ENCODE peak calls at places on chromosomes 1 and 21, in five cellular contexts. A, E, X, V and O are unnamed samples. For H3K36me3, the result is how much of the 10 kb centered on the place peaks cover.

GRCh38 chr1:32998009-32998555 is 33.5 kb upstream of the RNF19B start:
- DNase-seq in X (no peak), E (no peak), A (no peak), V (no peak), O (no peak)

GRCh38 chr1:184684285-184685077 is 70.2 kb downstream of the EDEM3 start:
- DNase-seq in A (no peak), E (no peak), V (no peak), X (no peak), O (no peak)

GRCh38 chr1:18234790-18235242 is 127.2 kb downstream of the IGSF21 start:
- DNase-seq in E (peak), V (no peak), X (peak), A (peak), O (no peak)

GRCh38 chr1:35573776-35574654 is 901 bp downstream of the TFAP2E start:
- DNase-seq in V (no peak), X (no peak), E (no peak), A (no peak), O (peak)

GRCh38 chr1:110237406-110238152 is 27.5 kb downstream of the KCNC4 start:
- DNase-seq in E (no peak), V (no peak), A (no peak), X (no peak), O (no peak)

GRCh38 chr1:14602131-14602530 is 3.6 kb downstream of the KAZN start:
- DNase-seq in A (no peak), X (peak), V (peak), E (peak), O (no peak)

GRCh38 chr1:17027403-17027802 is 15.7 kb upstream of the ATP13A2 start:
- DNase-seq in E (no peak), X (no peak), A (no peak), V (no peak), O (peak)

GRCh38 chr1:224626042-224626441 is 9.9 kb downstream of the CNIH3 start:
- DNase-seq in V (no peak), X (no peak), A (peak), E (no peak), O (no peak)

GRCh38 chr1:183580281-183580682 is 10.0 kb downstream of the NCF2 start:
- DNase-seq in A (no peak), X (peak), V (peak), E (no peak), O (no peak)

GRCh38 chr1:104132386-104132973 is 382.8 kb downstream of the AMY1C start:
- DNase-seq in A (peak), V (no peak), E (peak), X (no peak), O (no peak)

GRCh38 chr21:37469441-37469840 is 102.9 kb downstream of the DYRK1A start:
- DNase-seq in A (no peak), X (no peak), V (no peak), E (no peak), O (no peak)

GRCh38 chr21:27244796-27245195 is 277.9 kb upstream of the ADAMTS5 start:
- DNase-seq in E (no peak), X (no peak), V (no peak), A (no peak), O (no peak)

GRCh38 chr1:172778461-172779455 is 119.9 kb downstream of the FASLG start:
- DNase-seq in X (no peak), E (peak), A (no peak), V (no peak), O (no peak)

GRCh38 chr1:9589719-9590157 is 1.0 kb downstream of the TMEM201 start:
- DNase-seq in X (no peak), V (no peak), A (peak), E (no peak), O (no peak)

GRCh38 chr21:46125846-46126301 is 28.0 kb downstream of the COL6A2 start:
- DNase-seq in X (peak), V (peak), E (no peak), A (no peak), O (peak)

GRCh38 chr1:215023151-215023832 is 59.2 kb upstream of the KCNK2 start:
- DNase-seq in E (no peak), V (no peak), X (no peak), A (no peak), O (no peak)

GRCh38 chr21:42302794-42303193 is 12.4 kb downstream of the TFF3 start:
- DNase-seq in A (no peak), E (no peak), V (no peak), X (no peak), O (no peak)

DNA sequence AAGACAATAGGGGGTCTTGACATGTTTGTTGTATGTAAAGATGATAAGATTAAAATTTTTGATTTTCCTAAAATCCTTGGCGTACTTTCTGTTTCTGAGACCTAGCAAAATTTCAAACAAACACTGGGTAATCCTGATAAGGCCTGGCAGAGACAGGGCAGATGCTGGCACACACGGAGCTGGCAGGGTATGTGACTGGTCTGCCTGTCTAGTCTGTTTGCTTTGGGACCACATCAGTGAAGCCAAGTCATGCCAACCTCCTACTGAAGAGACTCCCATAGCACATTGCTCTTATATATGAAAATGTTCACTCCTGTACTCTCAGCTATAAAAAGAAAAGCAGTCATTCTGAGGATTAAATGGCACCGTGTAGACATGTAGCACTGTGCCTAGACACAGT is 14.1 kb downstream of the TOR3A start:
- DNase-seq in X (no peak), E (no peak), A (no peak), V (no peak), O (no peak)
- H3K36me3 ChIP-seq in X (half or more), E (under half), A (half or more), V (under half), O (half or more)

GRCh38 chr1:1629430-1630190 is 2.4 kb upstream of the MMP23B start:
- DNase-seq in E (no peak), X (no peak), V (no peak), A (no peak), O (peak)

GRCh38 chr1:1630191-1630964 is 1.6 kb upstream of the MMP23B start:
- DNase-seq in A (no peak), X (peak), E (peak), V (no peak), O (peak)

GRCh38 chr1:1628656-1629429 is 3.1 kb upstream of the MMP23B start:
- DNase-seq in E (no peak), V (no peak), A (no peak), X (no peak), O (no peak)

GRCh38 chr1:1631793-1632420 is at the start of gene MMP23B:
- DNase-seq in E (peak), X (no peak), V (no peak), A (no peak), O (peak)

DNA sequence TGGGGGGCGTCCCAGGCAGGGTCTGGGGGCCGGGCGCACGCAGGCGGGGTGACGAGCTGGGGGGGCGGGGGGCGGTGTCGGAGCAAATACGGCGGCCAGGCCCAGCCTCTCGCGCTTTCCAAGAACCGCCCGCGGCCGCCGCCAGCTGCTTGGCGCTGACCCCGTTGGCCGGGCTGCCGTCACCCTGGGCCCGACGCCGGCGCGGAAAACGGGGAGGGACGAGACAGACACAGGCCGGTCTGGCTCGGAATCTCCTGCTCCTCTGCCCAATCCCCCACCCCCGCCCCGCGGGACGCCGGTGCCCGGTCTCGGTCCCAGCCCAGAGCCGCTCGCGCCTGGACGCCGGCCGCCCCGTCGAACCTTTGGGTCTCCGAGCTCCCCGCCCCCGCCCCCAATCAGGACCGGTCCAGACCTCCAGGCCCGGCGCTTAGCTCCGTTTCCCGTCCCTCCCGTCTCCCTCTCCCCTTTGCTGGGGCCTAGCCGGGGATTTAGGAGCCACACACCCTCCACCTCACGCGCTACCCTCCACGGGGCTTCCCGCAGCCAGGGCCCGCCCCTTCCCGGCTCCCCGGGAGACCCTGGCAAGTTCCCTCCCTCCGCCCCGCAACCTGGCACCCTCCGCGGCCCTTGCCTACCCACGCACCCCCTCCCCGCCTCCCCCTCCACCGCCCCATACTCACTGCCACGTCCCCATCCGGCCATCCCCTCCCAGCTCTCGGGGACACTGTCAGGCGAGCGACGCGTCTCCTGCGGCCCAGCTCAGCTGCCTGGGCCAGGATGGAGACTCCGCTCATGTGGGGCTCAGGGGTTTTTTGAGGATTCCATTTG is 794 bp upstream of the MMP23B start:
- DNase-seq in E (peak), V (no peak), X (peak), A (no peak), O (peak)
- H3K4me3 ChIP-seq in E (no peak), V (peak), X (peak), A (no peak), O (peak)

GRCh38 chr1:21263653-21264225 is 26.5 kb downstream of the ECE1 start:
- DNase-seq in E (no peak), A (no peak), V (no peak), X (no peak), O (no peak)

GRCh38 chr1:21262282-21263051 is 27.8 kb downstream of the ECE1 start:
- DNase-seq in V (peak), E (peak), X (peak), A (no peak), O (no peak)

GRCh38 chr1:21260405-21261129 is 29.7 kb downstream of the ECE1 start:
- DNase-seq in A (no peak), X (no peak), V (no peak), E (no peak), O (no peak)

GRCh38 chr1:21263052-21263429 is 27.2 kb downstream of the ECE1 start:
- DNase-seq in E (no peak), X (no peak), A (no peak), V (no peak), O (no peak)

GRCh38 chr1:21261551-21262281 is 28.5 kb downstream of the ECE1 start:
- DNase-seq in A (peak), X (peak), V (peak), E (peak), O (no peak)
- H3K36me3 ChIP-seq in A (under half), X (half or more), V (under half), E (under half), O (under half)

DNA sequence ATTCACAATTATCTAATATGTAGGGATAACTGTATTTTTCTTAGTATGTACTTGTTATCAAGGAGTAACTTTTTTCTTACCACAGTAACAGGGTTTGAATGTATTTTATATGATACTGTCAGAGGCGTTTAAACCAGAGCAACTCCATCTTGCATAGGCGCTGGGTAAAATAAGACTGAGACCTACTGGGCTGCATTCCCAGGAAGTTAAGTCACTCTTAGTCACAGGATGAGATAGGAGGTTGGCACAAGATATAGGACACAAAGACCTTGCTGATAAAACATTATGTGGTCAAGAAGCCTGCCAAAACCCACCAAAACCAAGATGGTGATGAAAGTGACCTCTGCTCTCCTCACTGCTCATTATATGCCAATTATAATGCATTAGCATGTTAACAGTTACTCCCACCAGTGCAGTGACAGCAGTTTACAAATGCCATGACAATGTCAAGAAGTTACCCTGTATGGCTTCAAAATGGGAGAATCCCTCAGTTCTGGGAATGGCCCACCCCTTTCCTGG is 64.8 kb downstream of the RPE65 start:
- DNase-seq in E (no peak), X (peak), A (peak), V (no peak), O (no peak)
- H3K4me3 ChIP-seq in E (no peak), X (no peak), A (no peak), V (no peak), O (no peak)